ENCODE peak calls at places on chromosomes 4 and X, in five cellular contexts. T is SK-N-SH, W is HepG2, F is H1, N is GM12878. P is an unnamed sample.

GRCh38 chrX:24575496-24575895 is 71.7 kb downstream of the PCYT1B start:
- DNase-seq in T (no peak), W (no peak), F (no peak), N (no peak), P (no peak)

GRCh38 chr4:149441338-149441737 is 374.3 kb downstream of the IQCM start:
- DNase-seq in T (no peak), W (no peak), F (no peak), N (no peak), P (no peak)

GRCh38 chrX:39149761-39150160 is 348.5 kb downstream of the MID1IP1 start:
- DNase-seq in T (no peak), W (peak), F (peak), N (no peak), P (peak)

GRCh38 chrX:110310896-110311295 is 7.0 kb downstream of the AMMECR1 start:
- DNase-seq in T (no peak), W (no peak), F (no peak), N (no peak), P (peak)

GRCh38 chrX:30576881-30577280 is 685 bp downstream of the TASL start:
- DNase-seq in T (no peak), W (no peak), F (no peak), N (no peak), P (no peak)

GRCh38 chr4:92012899-92013867 is 290.6 kb upstream of the GRID2 start:
- DNase-seq in T (no peak), W (peak), F (peak), N (no peak), P (no peak)

GRCh38 chr4:73945674-73946449 is 36.0 kb downstream of the PF4 start:
- DNase-seq in T (no peak), W (no peak), F (no peak), N (no peak), P (no peak)

GRCh38 chrX:93259029-93259428 is 414.3 kb downstream of the NAP1L3 start:
- DNase-seq in T (no peak), W (no peak), F (no peak), N (no peak), P (no peak)

GRCh38 chrX:153153516-153153915 is 25.6 kb upstream of the MAGEA1 start:
- DNase-seq in T (no peak), W (no peak), F (no peak), N (no peak), P (no peak)

GRCh38 chrX:133699023-133699728 is 283.9 kb upstream of the GPC4 start:
- DNase-seq in T (no peak), W (no peak), F (no peak), N (no peak), P (no peak)

GRCh38 chrX:7925867-7926472 is 1.2 kb downstream of the PNPLA4 start:
- DNase-seq in T (peak), W (peak), F (peak), N (peak), P (peak)

GRCh38 chr4:128220286-128221235 is 67.1 kb downstream of the PGRMC2 start:
- DNase-seq in T (peak), W (peak), F (no peak), N (no peak), P (peak)

GRCh38 chrX:134173541-134174272 is 63.3 kb upstream of the CCDC160 start:
- DNase-seq in T (peak), W (no peak), F (peak), N (no peak), P (no peak)

GRCh38 chr4:80026080-80026479 is 46.9 kb downstream of the ANTXR2 start:
- DNase-seq in T (no peak), W (no peak), F (no peak), N (no peak), P (no peak)

GRCh38 chrX:49878128-49878833 is 1.0 kb upstream of the USP27X start:
- DNase-seq in T (peak), W (no peak), F (no peak), N (no peak), P (peak)

GRCh38 chrX:141341341-141341740 is 99.0 kb upstream of the SPANXC start:
- DNase-seq in T (no peak), W (no peak), F (no peak), N (no peak), P (no peak)

GRCh38 chr4:110878413-110878812 is 255.5 kb upstream of the PITX2 start:
- DNase-seq in T (no peak), W (no peak), F (no peak), N (no peak), P (no peak)

GRCh38 chr4:66972087-66972486 is 573.2 kb downstream of the CENPC start:
- DNase-seq in T (no peak), W (no peak), F (no peak), N (no peak), P (no peak)

GRCh38 chr4:71355971-71356370 is 17.2 kb downstream of the SLC4A4 start:
- DNase-seq in T (no peak), W (no peak), F (no peak), N (no peak), P (no peak)

GRCh38 chr4:98261291-98262271 is at the start of gene RAP1GDS1:
- DNase-seq in T (peak), W (peak), F (peak), N (no peak), P (peak)

GRCh38 chrX:130401415-130402210 is at the start of gene RBMX2:
- DNase-seq in T (peak), W (peak), F (peak), N (peak), P (peak)

GRCh38 chr4:182808673-182809416 is 108.3 kb downstream of the DCTD start:
- DNase-seq in T (no peak), W (no peak), F (no peak), N (peak), P (no peak)

GRCh38 chr4:161256716-161257115 is 907.1 kb downstream of the FSTL5 start:
- DNase-seq in T (no peak), W (peak), F (no peak), N (no peak), P (peak)

GRCh38 chr4:114399085-114399484 is 199.5 kb upstream of the UGT8 start:
- DNase-seq in T (no peak), W (no peak), F (peak), N (no peak), P (no peak)

GRCh38 chr4:116501954-116502353 is 583.4 kb downstream of the TRAM1L1 start:
- DNase-seq in T (no peak), W (no peak), F (no peak), N (no peak), P (no peak)

GRCh38 chr4:102640669-102641068 is 120.1 kb downstream of the MANBA start:
- DNase-seq in T (no peak), W (no peak), F (no peak), N (no peak), P (no peak)

GRCh38 chr4:185238261-185238681 is 28.9 kb downstream of the SNX25 start:
- DNase-seq in T (no peak), W (no peak), F (no peak), N (no peak), P (no peak)

GRCh38 chr4:51923343-51923742 is 80.4 kb downstream of the DCUN1D4 start:
- DNase-seq in T (no peak), W (peak), F (no peak), N (no peak), P (no peak)

GRCh38 chrX:153944140-153944799 is at the start of gene RENBP:
- DNase-seq in T (peak), W (no peak), F (no peak), N (no peak), P (peak)

GRCh38 chrX:71058116-71058515 is 10.0 kb downstream of the SNX12 start:
- DNase-seq in T (no peak), W (no peak), F (no peak), N (no peak), P (no peak)

DNA sequence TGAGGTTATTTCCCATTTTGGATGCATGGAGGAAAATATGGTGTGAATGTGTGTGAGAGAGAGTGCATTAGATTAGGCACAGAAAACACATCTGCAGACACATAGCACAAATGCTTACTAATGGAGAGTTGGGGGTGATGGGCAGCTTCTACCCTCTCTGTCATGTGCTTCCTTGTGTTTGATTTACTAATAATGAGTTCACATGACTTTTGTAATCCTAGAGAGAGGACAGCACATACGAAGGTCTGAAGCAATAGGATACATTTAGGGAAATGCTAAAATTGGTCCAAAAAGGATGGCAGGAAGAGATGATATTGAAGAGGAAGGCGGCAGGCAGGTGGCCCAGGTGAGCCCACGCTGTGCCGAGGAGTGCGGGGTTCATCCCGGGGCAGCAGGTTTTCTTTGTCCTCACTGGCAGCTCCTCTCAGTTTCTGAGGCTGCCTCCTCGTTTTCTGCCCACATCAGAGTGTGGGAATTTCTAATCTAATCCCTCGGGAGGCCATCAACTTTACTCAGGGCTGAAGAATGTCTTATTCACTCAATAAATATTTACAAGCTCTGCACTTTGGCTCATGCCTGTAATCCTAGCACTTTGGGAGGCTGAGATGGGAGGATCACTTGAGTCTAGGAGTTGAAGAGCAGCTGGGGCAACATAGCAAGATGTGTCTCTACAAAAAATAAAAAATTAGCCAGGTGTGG is 15.9 kb upstream of the MAP9 start:
- DNase-seq in T (no peak), W (peak), F (no peak), N (no peak), P (no peak)
- TF ChIP-seq POLR2AphosphoS5 in T (no peak), W (no peak), F (no peak), N (no peak), P (no peak)

GRCh38 chrX:13309631-13310030 is 10.2 kb downstream of the ATXN3L start:
- DNase-seq in T (no peak), W (no peak), F (no peak), N (no peak), P (no peak)

GRCh38 chrX:13304052-13304451 is 15.8 kb downstream of the ATXN3L start:
- DNase-seq in T (no peak), W (no peak), F (no peak), N (no peak), P (no peak)

GRCh38 chrX:13311560-13311959 is 8.3 kb downstream of the ATXN3L start:
- DNase-seq in T (no peak), W (no peak), F (no peak), N (no peak), P (no peak)

GRCh38 chrX:13305091-13305490 is 14.8 kb downstream of the ATXN3L start:
- DNase-seq in T (no peak), W (no peak), F (no peak), N (no peak), P (no peak)

DNA sequence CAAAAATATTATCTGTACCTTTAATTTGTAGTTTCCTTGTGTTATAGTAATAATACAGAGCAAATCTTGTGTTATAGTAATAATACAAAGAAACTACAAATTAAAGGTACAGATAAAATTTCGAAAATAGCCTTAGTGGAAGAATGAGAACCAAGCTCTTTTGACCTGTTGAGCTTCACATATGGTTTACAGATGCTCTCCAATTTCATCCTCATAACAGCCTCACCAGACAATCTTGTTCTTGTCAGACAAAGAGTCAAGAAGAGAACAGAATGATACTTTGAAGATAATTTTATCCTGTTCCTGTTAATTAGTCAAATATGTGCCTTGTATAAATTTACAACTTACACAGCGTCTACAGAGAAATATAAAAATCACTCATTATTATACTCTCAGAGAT is 12.8 kb downstream of the ATXN3L start:
- DNase-seq in T (no peak), W (no peak), F (no peak), N (no peak), P (no peak)
- TF ChIP-seq USF2 in T (no peak), W (no peak), F (no peak), N (no peak), P (no peak)

GRCh38 chr4:25233737-25234389 is at the start of gene PI4K2B:
- DNase-seq in T (peak), W (peak), F (peak), N (peak), P (peak)
- TF ChIP-seq POLR2AphosphoS5 in T (peak), W (peak), F (peak), N (peak), P (peak)

GRCh38 chr4:2046031-2046961 is 12.8 kb upstream of the NAT8L start:
- DNase-seq in T (peak), W (no peak), F (peak), N (no peak), P (no peak)
- TF ChIP-seq USF2 in T (no peak), W (no peak), F (no peak), N (no peak), P (no peak)

GRCh38 chrX:23369037-23369436 is 34.4 kb downstream of the PTCHD1 start:
- DNase-seq in T (no peak), W (no peak), F (no peak), N (no peak), P (no peak)

GRCh38 chrX:23374291-23374690 is 39.6 kb downstream of the PTCHD1 start:
- DNase-seq in T (no peak), W (no peak), F (no peak), N (no peak), P (no peak)

GRCh38 chrX:23376581-23376980 is 41.9 kb downstream of the PTCHD1 start:
- DNase-seq in T (no peak), W (no peak), F (no peak), N (no peak), P (no peak)

GRCh38 chrX:23373129-23373804 is 38.6 kb downstream of the PTCHD1 start:
- DNase-seq in T (no peak), W (no peak), F (no peak), N (no peak), P (no peak)

DNA sequence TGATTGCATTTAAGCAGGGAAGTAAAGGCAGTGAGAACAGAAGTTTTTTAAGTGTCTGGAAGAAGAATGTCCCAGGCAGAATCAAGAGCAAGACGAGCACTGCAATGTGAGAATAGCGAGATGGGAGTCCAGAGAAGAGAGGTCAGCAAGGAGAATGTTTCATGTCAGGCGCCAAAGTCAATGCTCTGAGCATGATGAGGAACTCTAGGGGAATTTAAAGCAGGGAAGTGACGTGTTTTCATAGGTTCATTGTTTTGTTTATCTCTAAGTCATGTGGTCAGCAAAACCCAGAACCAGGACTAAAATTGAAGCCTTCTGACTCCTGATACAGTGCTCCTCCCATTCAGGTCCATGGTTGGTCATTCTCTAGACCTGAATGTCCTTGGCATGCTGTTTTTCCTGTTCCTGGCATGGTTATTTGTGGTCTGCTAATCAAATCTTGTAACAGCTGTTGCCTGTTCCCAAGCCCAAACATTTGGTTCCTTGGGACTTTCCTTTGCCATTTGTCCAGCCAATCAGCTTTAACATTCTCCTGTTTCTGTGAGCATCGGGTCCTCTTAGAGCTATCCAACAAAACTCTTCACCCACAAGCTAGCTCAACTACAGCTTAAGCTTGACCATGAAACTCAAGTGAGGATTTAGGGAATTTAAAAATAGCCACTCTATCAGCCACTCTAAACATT is 37.7 kb downstream of the PTCHD1 start:
- DNase-seq in T (no peak), W (no peak), F (no peak), N (no peak), P (no peak)
- TF ChIP-seq POLR2AphosphoS5 in T (no peak), W (no peak), F (no peak), N (no peak), P (no peak)

GRCh38 chr4:19999331-19999730 is 252.4 kb upstream of the SLIT2 start:
- DNase-seq in T (no peak), W (no peak), F (no peak), N (no peak), P (no peak)

GRCh38 chr4:19999775-20000414 is 251.8 kb upstream of the SLIT2 start:
- DNase-seq in T (peak), W (no peak), F (no peak), N (no peak), P (no peak)
- TF ChIP-seq USF2 in T (no peak), W (no peak), F (no peak), N (no peak), P (no peak)